ENCODE peak calls at places on chromosomes 5 and 9, in eight cellular contexts. V is lower lobe of right lung, U is cardiac fibroblast, C is tibial artery, X is upper lobe of right lung, H is fibroblast of lung, N is tibial nerve, R is cardiac muscle cell. P is an unnamed sample.

GRCh38 chr5:131264453-131265200 is 774 bp downstream of the CDC42SE2 start:
- DNase-seq in V (peak; percentile 63), U (peak; percentile 27), C (no peak), X (peak; percentile 71), H (peak; percentile 46), N (no peak), R (peak; percentile 67), P (peak; percentile 52)

GRCh38 chr5:111853748-111854147 is 96.8 kb upstream of the NREP start:
- DNase-seq in V (no peak), U (peak; percentile 55), C (no peak), X (no peak), H (no peak), N (no peak), R (no peak), P (no peak)

GRCh38 chr5:174313615-174314014 is 268.1 kb downstream of the NSG2 start:
- DNase-seq in V (no peak), U (no peak), C (no peak), X (peak; percentile 45), H (no peak), N (no peak), R (no peak), P (no peak)

GRCh38 chr9:98706651-98707103 is 2.1 kb downstream of the GABBR2 start:
- DNase-seq in V (no peak), U (peak; percentile 36), C (no peak), X (no peak), H (peak; percentile 49), N (no peak), R (no peak), P (peak; percentile 25)

GRCh38 chr9:135712571-135713295 is 10.7 kb downstream of the KCNT1 start:
- DNase-seq in V (no peak), U (no peak), C (no peak), X (no peak), H (no peak), N (no peak), R (no peak), P (no peak)

GRCh38 chr5:143713331-143714032 is 98.5 kb upstream of the HMHB1 start:
- DNase-seq in V (no peak), U (peak; percentile 76), C (no peak), X (no peak), H (peak; percentile 48), N (no peak), R (no peak), P (no peak)

GRCh38 chr9:128552744-128553221 is 396 bp downstream of the SPTAN1 start:
- DNase-seq in V (peak; percentile 68), U (peak; percentile 47), C (peak; percentile 48), X (peak; percentile 85), H (peak; percentile 32), N (no peak), R (peak; percentile 81), P (peak; percentile 36)

GRCh38 chr5:166013417-166013816 is 2278.0 kb upstream of the WWC1 start:
- DNase-seq in V (no peak), U (no peak), C (no peak), X (no peak), H (no peak), N (no peak), R (no peak), P (no peak)

GRCh38 chr5:164336906-164337305 is 831.5 kb downstream of the MAT2B start:
- DNase-seq in V (no peak), U (peak; percentile 90), C (no peak), X (no peak), H (peak; percentile 96), N (no peak), R (no peak), P (peak; percentile 39)

GRCh38 chr5:17819786-17820185 is 185.5 kb downstream of the TAF11L14 start:
- DNase-seq in V (no peak), U (no peak), C (no peak), X (no peak), H (peak; percentile 44), N (no peak), R (no peak), P (peak; percentile 15)

GRCh38 chr5:160054831-160055230 is 45.9 kb downstream of the TTC1 start:
- DNase-seq in V (no peak), U (no peak), C (no peak), X (no peak), H (peak; percentile 39), N (no peak), R (no peak), P (peak; percentile 71)

GRCh38 chr9:127057970-127058644 is 64.3 kb downstream of the ANGPTL2 start:
- DNase-seq in V (no peak), U (no peak), C (no peak), X (no peak), H (peak; percentile 8), N (no peak), R (no peak), P (no peak)

GRCh38 chr5:33734541-33734940 is 157.2 kb downstream of the ADAMTS12 start:
- DNase-seq in V (no peak), U (peak; percentile 34), C (no peak), X (no peak), H (peak; percentile 74), N (no peak), R (peak; percentile 61), P (no peak)

GRCh38 chr5:80255425-80255751 is 460 bp downstream of the SERINC5 start:
- DNase-seq in V (peak; percentile 83), U (peak; percentile 65), C (peak; percentile 58), X (peak; percentile 89), H (peak; percentile 68), N (no peak), R (peak; percentile 59), P (peak; percentile 80)

GRCh38 chr9:87007711-87008360 is 60.5 kb upstream of the GAS1 start:
- DNase-seq in V (no peak), U (peak; percentile 33), C (no peak), X (no peak), H (no peak), N (no peak), R (no peak), P (no peak)

DNA sequence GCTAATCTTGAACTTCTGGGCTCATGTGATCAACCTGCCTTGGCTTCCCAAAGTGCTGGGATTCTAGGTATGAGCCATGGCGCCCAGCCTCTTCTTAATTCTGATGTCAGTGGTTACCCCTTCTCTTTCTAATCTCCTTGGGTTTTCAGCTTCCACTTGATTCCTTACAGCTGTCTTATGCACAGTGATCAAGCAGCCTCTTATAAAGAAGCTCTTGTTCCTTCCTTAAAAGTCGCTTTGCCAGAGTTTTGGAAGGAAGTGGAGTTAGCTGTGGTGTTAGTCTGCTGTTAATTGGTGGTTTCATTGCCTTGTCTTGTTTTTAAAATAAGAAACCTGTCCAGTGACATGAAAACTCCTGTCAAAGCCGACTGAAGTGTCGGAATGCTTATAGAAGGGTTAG is 128.1 kb upstream of the CACNA1B start:
- DNase-seq in V (no peak), U (peak; percentile 41), C (no peak), X (no peak), H (no peak), N (no peak), R (no peak), P (no peak)
- H3K4me3 ChIP-seq in V (no peak overlapping the region), U (no peak overlapping the region), C (no peak overlapping the region), X (no peak overlapping the region), H (no peak overlapping the region), N (no peak overlapping the region), R (no peak overlapping the region), P (no peak overlapping the region)

DNA sequence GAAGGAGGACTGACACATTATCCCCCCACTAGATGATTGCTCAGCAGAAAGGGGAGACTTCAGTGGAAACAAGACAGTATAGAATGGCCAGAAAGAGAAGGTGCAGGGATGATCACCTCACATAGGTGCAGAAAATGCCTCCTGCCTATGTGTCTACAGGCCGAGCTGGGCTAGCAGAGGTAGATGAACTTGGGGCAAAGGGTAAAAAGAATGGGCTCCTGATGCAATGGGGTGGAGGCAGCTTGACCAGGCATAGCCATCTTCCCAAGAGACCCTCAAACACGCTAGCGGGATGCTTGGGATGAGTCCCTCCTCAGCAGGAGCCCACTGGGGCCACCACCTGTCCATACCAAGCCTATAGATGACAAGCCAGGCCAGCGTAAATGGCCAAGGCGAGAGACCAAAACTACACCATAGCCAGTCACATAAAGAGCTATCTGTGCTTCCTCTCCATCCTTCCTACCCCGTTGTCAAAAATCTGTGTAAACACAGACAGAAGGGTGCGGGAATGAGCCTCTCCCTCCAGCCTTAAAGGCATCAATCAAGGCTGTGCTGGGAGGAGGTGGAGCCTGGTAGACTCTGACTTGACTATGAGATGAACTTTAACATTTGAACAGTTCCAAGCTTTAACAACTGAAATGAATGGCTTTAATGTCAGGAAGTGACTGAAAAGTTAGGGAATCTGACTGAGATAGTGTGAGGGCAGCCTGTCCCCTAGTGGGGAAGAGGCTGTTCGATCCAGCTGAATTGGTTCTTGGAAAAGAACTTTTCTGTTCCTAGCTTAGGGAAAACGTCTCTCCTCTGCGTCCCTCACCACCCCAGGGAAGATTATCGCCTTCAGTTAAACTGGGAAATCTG is 10.4 kb downstream of the C9orf152 start:
- DNase-seq in V (no peak), U (peak; percentile 35), C (no peak), X (no peak), H (no peak), N (no peak), R (no peak), P (no peak)
- TF ChIP-seq CTCF in V (peak; percentile 25), U (peak; percentile 51), C (no peak), X (peak; percentile 36), H (peak; percentile 60), N (peak; percentile 59), R (peak; percentile 40), P (no peak)

DNA sequence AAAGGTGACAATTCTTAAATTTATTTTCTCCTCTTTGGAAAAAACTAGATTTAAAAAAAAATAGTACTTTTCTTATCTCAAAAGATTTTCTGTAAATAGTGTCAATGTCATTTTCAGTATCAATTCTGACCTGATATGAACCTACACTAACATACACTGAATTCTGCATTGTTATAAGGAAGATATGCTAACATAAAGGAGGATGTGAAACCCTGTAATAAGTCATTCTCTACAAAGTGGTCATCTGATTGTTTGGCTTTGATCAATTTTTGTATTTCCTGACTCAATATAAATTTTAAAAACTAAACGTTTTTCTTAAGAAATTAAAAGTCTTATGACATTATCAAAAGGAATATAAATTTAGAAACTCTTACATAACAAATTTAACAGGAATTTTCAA is 233.6 kb upstream of the EDIL3 start:
- DNase-seq in V (no peak), U (no peak), C (no peak), X (no peak), H (no peak), N (no peak), R (no peak), P (no peak)
- H3K4me3 ChIP-seq in V (no peak overlapping the region), U (no peak overlapping the region), C (no peak overlapping the region), X (no peak overlapping the region), H (no peak overlapping the region), N (no peak overlapping the region), R (no peak overlapping the region), P (no peak overlapping the region)

GRCh38 chr9:104121022-104121421 is 26.9 kb downstream of the SMC2 start:
- DNase-seq in V (no peak), U (no peak), C (no peak), X (no peak), H (no peak), N (no peak), R (no peak), P (no peak)
- TF ChIP-seq CTCF in V (no peak), U (no peak), C (no peak), X (no peak), H (no peak), N (no peak), R (no peak), P (no peak)

P was measured in epithelial cell of esophagus.